ENCODE peak calls at places on chromosomes 13 and 19, in four cellular contexts. One of them, this sample, is unnamed.

GRCh38 chr13:27194209-27194608 is 22.6 kb upstream of the USP12 start:
- DNase-seq in SK-N-SH: no peak
- DNase-seq in HS-27A: no peak
- DNase-seq in activated T-helper 1 cell treated with anti-CD3 and anti-CD28 coated beads, Interleukin-12 subunit alpha, Interleukin-12 subunit beta, Interleukin-2, Interleukin-4 antibody, amounts not matched to agents 30 ng/mL and 10 ng/mL and 1 ng/mL, durations not matched to agents 14 hours and 24 hours and 36 hours: no peak
- DNase-seq in this sample: no peak

GRCh38 chr13:77985866-77986636 is 67.4 kb upstream of the EDNRB start:
- DNase-seq in activated T-helper 1 cell treated with anti-CD3 and anti-CD28 coated beads, Interleukin-12 subunit alpha, Interleukin-12 subunit beta, Interleukin-2, Interleukin-4 antibody, amounts not matched to agents 30 ng/mL and 10 ng/mL and 1 ng/mL, durations not matched to agents 14 hours and 24 hours and 36 hours: no peak
- DNase-seq in SK-N-SH: no peak
- DNase-seq in HS-27A: no peak
- DNase-seq in this sample: no peak

GRCh38 chr13:114142640-114143490 is 10.4 kb upstream of the RASA3 start:
- DNase-seq in HS-27A: no peak
- DNase-seq in activated T-helper 1 cell treated with anti-CD3 and anti-CD28 coated beads, Interleukin-12 subunit alpha, Interleukin-12 subunit beta, Interleukin-2, Interleukin-4 antibody, amounts not matched to agents 30 ng/mL and 10 ng/mL and 1 ng/mL, durations not matched to agents 14 hours and 24 hours and 36 hours: peak; percentile 84
- DNase-seq in SK-N-SH: peak; percentile 25
- DNase-seq in this sample: no peak

GRCh38 chr19:29302002-29302928 is 89.3 kb upstream of the UQCRFS1 start:
- DNase-seq in activated T-helper 1 cell treated with anti-CD3 and anti-CD28 coated beads, Interleukin-12 subunit alpha, Interleukin-12 subunit beta, Interleukin-2, Interleukin-4 antibody, amounts not matched to agents 30 ng/mL and 10 ng/mL and 1 ng/mL, durations not matched to agents 14 hours and 24 hours and 36 hours: no peak
- DNase-seq in HS-27A: no peak
- DNase-seq in SK-N-SH: no peak
- DNase-seq in this sample: no peak

GRCh38 chr19:29537601-29538000 is 11.8 kb downstream of the VSTM2B start:
- DNase-seq in SK-N-SH: no peak
- DNase-seq in HS-27A: no peak
- DNase-seq in activated T-helper 1 cell treated with anti-CD3 and anti-CD28 coated beads, Interleukin-12 subunit alpha, Interleukin-12 subunit beta, Interleukin-2, Interleukin-4 antibody, amounts not matched to agents 30 ng/mL and 10 ng/mL and 1 ng/mL, durations not matched to agents 14 hours and 24 hours and 36 hours: no peak
- DNase-seq in this sample: no peak

GRCh38 chr19:50772408-50773311 is 2.4 kb downstream of the GPR32 start:
- DNase-seq in activated T-helper 1 cell treated with anti-CD3 and anti-CD28 coated beads, Interleukin-12 subunit alpha, Interleukin-12 subunit beta, Interleukin-2, Interleukin-4 antibody, amounts not matched to agents 30 ng/mL and 10 ng/mL and 1 ng/mL, durations not matched to agents 14 hours and 24 hours and 36 hours: no peak
- DNase-seq in HS-27A: no peak
- DNase-seq in SK-N-SH: peak; percentile 68
- DNase-seq in this sample: no peak

GRCh38 chr13:50668882-50669281 is 174.6 kb downstream of the DLEU7 start:
- DNase-seq in activated T-helper 1 cell treated with anti-CD3 and anti-CD28 coated beads, Interleukin-12 subunit alpha, Interleukin-12 subunit beta, Interleukin-2, Interleukin-4 antibody, amounts not matched to agents 30 ng/mL and 10 ng/mL and 1 ng/mL, durations not matched to agents 14 hours and 24 hours and 36 hours: no peak
- DNase-seq in HS-27A: no peak
- DNase-seq in SK-N-SH: no peak
- DNase-seq in this sample: no peak

GRCh38 chr13:33228645-33229445 is 56.7 kb downstream of the STARD13 start:
- DNase-seq in SK-N-SH: peak; percentile 50
- DNase-seq in HS-27A: no peak
- DNase-seq in activated T-helper 1 cell treated with anti-CD3 and anti-CD28 coated beads, Interleukin-12 subunit alpha, Interleukin-12 subunit beta, Interleukin-2, Interleukin-4 antibody, amounts not matched to agents 30 ng/mL and 10 ng/mL and 1 ng/mL, durations not matched to agents 14 hours and 24 hours and 36 hours: no peak
- DNase-seq in this sample: peak; percentile 71

GRCh38 chr19:35206379-35206778 is 22.2 kb downstream of the FAM187B start:
- DNase-seq in SK-N-SH: no peak
- DNase-seq in activated T-helper 1 cell treated with anti-CD3 and anti-CD28 coated beads, Interleukin-12 subunit alpha, Interleukin-12 subunit beta, Interleukin-2, Interleukin-4 antibody, amounts not matched to agents 30 ng/mL and 10 ng/mL and 1 ng/mL, durations not matched to agents 14 hours and 24 hours and 36 hours: peak; percentile 56
- DNase-seq in HS-27A: no peak
- DNase-seq in this sample: no peak

GRCh38 chr13:111956261-111957151 is 110.4 kb upstream of the SOX1 start:
- DNase-seq in activated T-helper 1 cell treated with anti-CD3 and anti-CD28 coated beads, Interleukin-12 subunit alpha, Interleukin-12 subunit beta, Interleukin-2, Interleukin-4 antibody, amounts not matched to agents 30 ng/mL and 10 ng/mL and 1 ng/mL, durations not matched to agents 14 hours and 24 hours and 36 hours: no peak
- DNase-seq in HS-27A: no peak
- DNase-seq in SK-N-SH: no peak
- DNase-seq in this sample: no peak

GRCh38 chr19:7857727-7858701 is 16.2 kb downstream of the PRR36 start:
- DNase-seq in HS-27A: no peak
- DNase-seq in activated T-helper 1 cell treated with anti-CD3 and anti-CD28 coated beads, Interleukin-12 subunit alpha, Interleukin-12 subunit beta, Interleukin-2, Interleukin-4 antibody, amounts not matched to agents 30 ng/mL and 10 ng/mL and 1 ng/mL, durations not matched to agents 14 hours and 24 hours and 36 hours: no peak
- DNase-seq in SK-N-SH: no peak
- DNase-seq in this sample: no peak

GRCh38 chr19:11067356-11068113 is 21.7 kb upstream of the LDLR start:
- DNase-seq in SK-N-SH: no peak
- DNase-seq in HS-27A: no peak
- DNase-seq in activated T-helper 1 cell treated with anti-CD3 and anti-CD28 coated beads, Interleukin-12 subunit alpha, Interleukin-12 subunit beta, Interleukin-2, Interleukin-4 antibody, amounts not matched to agents 30 ng/mL and 10 ng/mL and 1 ng/mL, durations not matched to agents 14 hours and 24 hours and 36 hours: no peak
- DNase-seq in this sample: no peak

GRCh38 chr19:49425922-49426592 is 869 bp downstream of the GFY start:
- DNase-seq in HS-27A: no peak
- DNase-seq in activated T-helper 1 cell treated with anti-CD3 and anti-CD28 coated beads, Interleukin-12 subunit alpha, Interleukin-12 subunit beta, Interleukin-2, Interleukin-4 antibody, amounts not matched to agents 30 ng/mL and 10 ng/mL and 1 ng/mL, durations not matched to agents 14 hours and 24 hours and 36 hours: no peak
- DNase-seq in SK-N-SH: no peak
- DNase-seq in this sample: no peak

GRCh38 chr13:102658678-102659077 is 36.2 kb downstream of the METTL21C start:
- DNase-seq in HS-27A: no peak
- DNase-seq in SK-N-SH: no peak
- DNase-seq in activated T-helper 1 cell treated with anti-CD3 and anti-CD28 coated beads, Interleukin-12 subunit alpha, Interleukin-12 subunit beta, Interleukin-2, Interleukin-4 antibody, amounts not matched to agents 30 ng/mL and 10 ng/mL and 1 ng/mL, durations not matched to agents 14 hours and 24 hours and 36 hours: no peak
- DNase-seq in this sample: no peak

GRCh38 chr13:97257800-97258799 is 36.0 kb downstream of the MBNL2 start:
- DNase-seq in SK-N-SH: no peak
- DNase-seq in HS-27A: peak; percentile 54
- DNase-seq in activated T-helper 1 cell treated with anti-CD3 and anti-CD28 coated beads, Interleukin-12 subunit alpha, Interleukin-12 subunit beta, Interleukin-2, Interleukin-4 antibody, amounts not matched to agents 30 ng/mL and 10 ng/mL and 1 ng/mL, durations not matched to agents 14 hours and 24 hours and 36 hours: no peak
- DNase-seq in this sample: no peak

GRCh38 chr19:18122860-18123795 is 25.6 kb downstream of the MAST3 start:
- DNase-seq in SK-N-SH: no peak
- DNase-seq in HS-27A: no peak
- DNase-seq in activated T-helper 1 cell treated with anti-CD3 and anti-CD28 coated beads, Interleukin-12 subunit alpha, Interleukin-12 subunit beta, Interleukin-2, Interleukin-4 antibody, amounts not matched to agents 30 ng/mL and 10 ng/mL and 1 ng/mL, durations not matched to agents 14 hours and 24 hours and 36 hours: no peak
- DNase-seq in this sample: no peak

GRCh38 chr19:16638666-16639065 is 10.7 kb upstream of the MED26 start:
- DNase-seq in SK-N-SH: no peak
- DNase-seq in HS-27A: no peak
- DNase-seq in activated T-helper 1 cell treated with anti-CD3 and anti-CD28 coated beads, Interleukin-12 subunit alpha, Interleukin-12 subunit beta, Interleukin-2, Interleukin-4 antibody, amounts not matched to agents 30 ng/mL and 10 ng/mL and 1 ng/mL, durations not matched to agents 14 hours and 24 hours and 36 hours: no peak
- DNase-seq in this sample: no peak